ENCODE peak calls at places on chromosomes 13 and 19, in seven cellular contexts. One of them, this sample, is unnamed.

GRCh38 chr19:5281588-5281987 is 59.0 kb downstream of the PTPRS start:
- DNase-seq in progenitor cell of endocrine pancreas: no peak
- DNase-seq in spleen: no peak
- DNase-seq in PC-3: no peak
- DNase-seq in breast epithelium: peak
- DNase-seq in CD8-positive, alpha-beta T cell: no peak
- DNase-seq in HCT116: no peak
- DNase-seq in this sample: no peak

GRCh38 chr19:56899943-56900342 is 59.4 kb upstream of the PEG3 start:
- DNase-seq in HCT116: no peak
- DNase-seq in spleen: no peak
- DNase-seq in PC-3: no peak
- DNase-seq in progenitor cell of endocrine pancreas: no peak
- DNase-seq in CD8-positive, alpha-beta T cell: no peak
- DNase-seq in breast epithelium: no peak
- DNase-seq in this sample: no peak

GRCh38 chr13:20814224-20814910 is 40.6 kb upstream of the EEF1AKMT1 start:
- DNase-seq in spleen: no peak
- DNase-seq in HCT116: no peak
- DNase-seq in breast epithelium: peak
- DNase-seq in progenitor cell of endocrine pancreas: no peak
- DNase-seq in PC-3: peak
- DNase-seq in CD8-positive, alpha-beta T cell: no peak
- DNase-seq in this sample: peak

GRCh38 chr13:80454245-80454644 is 113.3 kb upstream of the SPRY2 start:
- DNase-seq in spleen: no peak
- DNase-seq in progenitor cell of endocrine pancreas: no peak
- DNase-seq in breast epithelium: no peak
- DNase-seq in PC-3: no peak
- DNase-seq in HCT116: no peak
- DNase-seq in CD8-positive, alpha-beta T cell: no peak
- DNase-seq in this sample: no peak

GRCh38 chr19:54095136-54095858 is 5.3 kb downstream of the OSCAR start:
- DNase-seq in breast epithelium: no peak
- DNase-seq in spleen: no peak
- DNase-seq in progenitor cell of endocrine pancreas: no peak
- DNase-seq in HCT116: no peak
- DNase-seq in PC-3: no peak
- DNase-seq in CD8-positive, alpha-beta T cell: no peak
- DNase-seq in this sample: no peak

GRCh38 chr13:49629196-49629938 is 1.1 kb downstream of the ARL11 start:
- DNase-seq in PC-3: no peak
- DNase-seq in breast epithelium: no peak
- DNase-seq in progenitor cell of endocrine pancreas: no peak
- DNase-seq in HCT116: no peak
- DNase-seq in spleen: no peak
- DNase-seq in CD8-positive, alpha-beta T cell: no peak
- DNase-seq in this sample: no peak

GRCh38 chr19:23698711-23699520 is 11.9 kb upstream of the ZNF675 start:
- DNase-seq in CD8-positive, alpha-beta T cell: no peak
- DNase-seq in progenitor cell of endocrine pancreas: no peak
- DNase-seq in PC-3: peak
- DNase-seq in spleen: no peak
- DNase-seq in breast epithelium: peak
- DNase-seq in HCT116: no peak
- DNase-seq in this sample: no peak

GRCh38 chr13:87403748-87404432 is 267.3 kb upstream of the SLITRK5 start:
- DNase-seq in breast epithelium: no peak
- DNase-seq in progenitor cell of endocrine pancreas: no peak
- DNase-seq in spleen: no peak
- DNase-seq in HCT116: no peak
- DNase-seq in CD8-positive, alpha-beta T cell: no peak
- DNase-seq in PC-3: no peak
- DNase-seq in this sample: no peak

GRCh38 chr19:33419763-33420080 is 46.2 kb downstream of the CEBPG start:
- DNase-seq in HCT116: no peak
- DNase-seq in progenitor cell of endocrine pancreas: no peak
- DNase-seq in breast epithelium: no peak
- DNase-seq in PC-3: no peak
- DNase-seq in CD8-positive, alpha-beta T cell: no peak
- DNase-seq in spleen: no peak
- DNase-seq in this sample: no peak

GRCh38 chr13:27372896-27373295 is 51.5 kb upstream of the GTF3A start:
- DNase-seq in HCT116: no peak
- DNase-seq in CD8-positive, alpha-beta T cell: no peak
- DNase-seq in PC-3: no peak
- DNase-seq in breast epithelium: no peak
- DNase-seq in spleen: no peak
- DNase-seq in progenitor cell of endocrine pancreas: peak
- DNase-seq in this sample: no peak

GRCh38 chr19:13282486-13283065 is 132.4 kb downstream of the IER2 start:
- DNase-seq in HCT116: no peak
- DNase-seq in CD8-positive, alpha-beta T cell: no peak
- DNase-seq in breast epithelium: no peak
- DNase-seq in progenitor cell of endocrine pancreas: no peak
- DNase-seq in spleen: no peak
- DNase-seq in PC-3: no peak
- DNase-seq in this sample: no peak

GRCh38 chr19:339262-339887 is 5.2 kb downstream of the MIER2 start:
- DNase-seq in progenitor cell of endocrine pancreas: no peak
- DNase-seq in spleen: peak
- DNase-seq in PC-3: no peak
- DNase-seq in CD8-positive, alpha-beta T cell: no peak
- DNase-seq in breast epithelium: no peak
- DNase-seq in HCT116: no peak
- DNase-seq in this sample: no peak

GRCh38 chr13:51258612-51259358 is 36.6 kb downstream of the FAM124A start:
- DNase-seq in breast epithelium: no peak
- DNase-seq in progenitor cell of endocrine pancreas: no peak
- DNase-seq in HCT116: no peak
- DNase-seq in CD8-positive, alpha-beta T cell: no peak
- DNase-seq in PC-3: no peak
- DNase-seq in spleen: no peak
- DNase-seq in this sample: no peak

GRCh38 chr13:74040200-74040599 is 94.0 kb downstream of the KLF12 start:
- DNase-seq in breast epithelium: no peak
- DNase-seq in HCT116: peak
- DNase-seq in spleen: peak
- DNase-seq in CD8-positive, alpha-beta T cell: no peak
- DNase-seq in progenitor cell of endocrine pancreas: peak
- DNase-seq in PC-3: peak
- DNase-seq in this sample: no peak

GRCh38 chr13:96621634-96622033 is 372.6 kb downstream of the OXGR1 start:
- DNase-seq in HCT116: no peak
- DNase-seq in progenitor cell of endocrine pancreas: no peak
- DNase-seq in PC-3: peak
- DNase-seq in CD8-positive, alpha-beta T cell: no peak
- DNase-seq in breast epithelium: no peak
- DNase-seq in spleen: no peak
- DNase-seq in this sample: no peak

GRCh38 chr19:32647361-32647760 is 27.6 kb downstream of the ANKRD27 start:
- DNase-seq in progenitor cell of endocrine pancreas: no peak
- DNase-seq in spleen: no peak
- DNase-seq in CD8-positive, alpha-beta T cell: no peak
- DNase-seq in HCT116: no peak
- DNase-seq in breast epithelium: no peak
- DNase-seq in PC-3: no peak
- DNase-seq in this sample: no peak

GRCh38 chr13:103328899-103329298 is 262.7 kb upstream of the SLC10A2 start:
- DNase-seq in PC-3: no peak
- DNase-seq in spleen: no peak
- DNase-seq in breast epithelium: no peak
- DNase-seq in progenitor cell of endocrine pancreas: no peak
- DNase-seq in HCT116: no peak
- DNase-seq in CD8-positive, alpha-beta T cell: no peak
- DNase-seq in this sample: no peak

GRCh38 chr13:91132786-91133185 is 214.7 kb upstream of the MIR17HG start:
- DNase-seq in breast epithelium: no peak
- DNase-seq in CD8-positive, alpha-beta T cell: no peak
- DNase-seq in spleen: no peak
- DNase-seq in progenitor cell of endocrine pancreas: no peak
- DNase-seq in HCT116: no peak
- DNase-seq in PC-3: no peak
- DNase-seq in this sample: no peak

GRCh38 chr13:66532146-66532545 is 698.0 kb downstream of the PCDH9 start:
- DNase-seq in spleen: no peak
- DNase-seq in PC-3: peak
- DNase-seq in progenitor cell of endocrine pancreas: no peak
- DNase-seq in HCT116: no peak
- DNase-seq in CD8-positive, alpha-beta T cell: no peak
- DNase-seq in breast epithelium: no peak
- DNase-seq in this sample: no peak

GRCh38 chr13:93752506-93752905 is 525.9 kb downstream of the GPC6 start:
- DNase-seq in spleen: no peak
- DNase-seq in breast epithelium: no peak
- DNase-seq in PC-3: no peak
- DNase-seq in progenitor cell of endocrine pancreas: no peak
- DNase-seq in HCT116: no peak
- DNase-seq in CD8-positive, alpha-beta T cell: no peak
- DNase-seq in this sample: no peak

GRCh38 chr13:113890758-113891480 is 27.0 kb upstream of the GAS6 start:
- DNase-seq in CD8-positive, alpha-beta T cell: no peak
- DNase-seq in breast epithelium: no peak
- DNase-seq in progenitor cell of endocrine pancreas: no peak
- DNase-seq in spleen: no peak
- DNase-seq in PC-3: no peak
- DNase-seq in HCT116: no peak
- DNase-seq in this sample: no peak

GRCh38 chr13:36848228-36848982 is 29.4 kb downstream of the RFXAP start:
- DNase-seq in breast epithelium: no peak
- DNase-seq in PC-3: no peak
- DNase-seq in spleen: no peak
- DNase-seq in progenitor cell of endocrine pancreas: no peak
- DNase-seq in HCT116: no peak
- DNase-seq in CD8-positive, alpha-beta T cell: no peak
- DNase-seq in this sample: no peak

GRCh38 chr19:55474269-55475265 is 1.9 kb upstream of the ZNF628 start:
- DNase-seq in breast epithelium: no peak
- DNase-seq in CD8-positive, alpha-beta T cell: no peak
- DNase-seq in PC-3: no peak
- DNase-seq in HCT116: no peak
- DNase-seq in spleen: no peak
- DNase-seq in progenitor cell of endocrine pancreas: no peak
- DNase-seq in this sample: no peak

GRCh38 chr19:46608581-46609345 is 7.6 kb downstream of the CALM3 start:
- DNase-seq in PC-3: no peak
- DNase-seq in HCT116: no peak
- DNase-seq in spleen: peak
- DNase-seq in progenitor cell of endocrine pancreas: no peak
- DNase-seq in CD8-positive, alpha-beta T cell: peak
- DNase-seq in breast epithelium: no peak
- DNase-seq in this sample: no peak

GRCh38 chr19:42281175-42282035 is 12.4 kb downstream of the CIC start:
- DNase-seq in breast epithelium: peak
- DNase-seq in HCT116: no peak
- DNase-seq in progenitor cell of endocrine pancreas: no peak
- DNase-seq in spleen: peak
- DNase-seq in PC-3: no peak
- DNase-seq in CD8-positive, alpha-beta T cell: no peak
- DNase-seq in this sample: no peak

GRCh38 chr19:30224689-30225606 is 147.2 kb upstream of the ZNF536 start:
- DNase-seq in PC-3: no peak
- DNase-seq in HCT116: no peak
- DNase-seq in breast epithelium: no peak
- DNase-seq in CD8-positive, alpha-beta T cell: no peak
- DNase-seq in spleen: no peak
- DNase-seq in progenitor cell of endocrine pancreas: no peak
- DNase-seq in this sample: no peak
- TF ChIP-seq CTCF in PC-3: no peak
- TF ChIP-seq CTCF in HCT116: no peak
- TF ChIP-seq CTCF in breast epithelium: no peak
- TF ChIP-seq CTCF in CD8-positive, alpha-beta T cell: no peak
- TF ChIP-seq CTCF in spleen: no peak
- TF ChIP-seq CTCF in progenitor cell of endocrine pancreas: no peak
- TF ChIP-seq CTCF in this sample: no peak

GRCh38 chr19:35306473-35307246 is 14.7 kb downstream of the MAG start:
- DNase-seq in HCT116: no peak
- DNase-seq in progenitor cell of endocrine pancreas: no peak
- DNase-seq in breast epithelium: no peak
- DNase-seq in spleen: no peak
- DNase-seq in PC-3: peak
- DNase-seq in CD8-positive, alpha-beta T cell: no peak
- DNase-seq in this sample: no peak
- TF ChIP-seq CTCF in HCT116: peak
- TF ChIP-seq CTCF in progenitor cell of endocrine pancreas: peak
- TF ChIP-seq CTCF in breast epithelium: no peak
- TF ChIP-seq CTCF in spleen: peak
- TF ChIP-seq CTCF in PC-3: peak
- TF ChIP-seq CTCF in CD8-positive, alpha-beta T cell: no peak
- TF ChIP-seq CTCF in this sample: no peak

DNA sequence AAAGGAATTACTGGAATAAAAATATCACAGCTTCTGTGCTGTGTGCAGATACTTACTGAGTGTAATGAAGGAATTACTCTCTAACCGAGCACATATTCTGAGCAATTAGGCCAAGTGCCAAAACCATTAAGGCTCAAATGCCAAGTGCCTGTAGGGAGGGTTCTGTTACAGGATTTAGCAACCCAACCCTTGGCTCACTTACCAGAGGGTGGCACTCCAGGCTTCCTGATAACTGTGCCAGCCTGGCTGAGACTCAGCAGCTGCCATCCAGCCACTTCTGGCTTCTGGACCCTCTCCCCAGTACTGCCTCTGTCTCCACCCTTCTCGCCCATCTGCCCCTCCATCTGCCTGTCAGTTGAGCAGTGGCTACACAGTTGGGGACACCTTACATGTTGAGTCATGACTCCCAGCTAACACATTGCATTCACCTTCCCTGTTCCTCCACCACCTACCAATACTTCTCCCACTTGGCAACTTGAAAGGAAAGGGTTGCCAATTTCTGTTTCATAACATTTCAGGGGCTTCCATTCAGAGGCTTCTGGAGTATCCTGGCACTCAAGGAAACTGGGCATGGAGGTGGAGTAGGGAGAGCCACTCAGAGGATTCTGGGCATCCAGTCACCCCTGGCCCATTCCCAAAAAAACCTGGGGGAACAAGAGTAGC is 110.5 kb downstream of the COG6 start:
- DNase-seq in breast epithelium: peak
- DNase-seq in HCT116: no peak
- DNase-seq in progenitor cell of endocrine pancreas: no peak
- DNase-seq in CD8-positive, alpha-beta T cell: no peak
- DNase-seq in spleen: no peak
- DNase-seq in PC-3: peak
- DNase-seq in this sample: no peak
- TF ChIP-seq CTCF in breast epithelium: no peak
- TF ChIP-seq CTCF in HCT116: peak
- TF ChIP-seq CTCF in progenitor cell of endocrine pancreas: no peak
- TF ChIP-seq CTCF in CD8-positive, alpha-beta T cell: no peak
- TF ChIP-seq CTCF in spleen: no peak
- TF ChIP-seq CTCF in PC-3: peak
- TF ChIP-seq CTCF in this sample: no peak

DNA sequence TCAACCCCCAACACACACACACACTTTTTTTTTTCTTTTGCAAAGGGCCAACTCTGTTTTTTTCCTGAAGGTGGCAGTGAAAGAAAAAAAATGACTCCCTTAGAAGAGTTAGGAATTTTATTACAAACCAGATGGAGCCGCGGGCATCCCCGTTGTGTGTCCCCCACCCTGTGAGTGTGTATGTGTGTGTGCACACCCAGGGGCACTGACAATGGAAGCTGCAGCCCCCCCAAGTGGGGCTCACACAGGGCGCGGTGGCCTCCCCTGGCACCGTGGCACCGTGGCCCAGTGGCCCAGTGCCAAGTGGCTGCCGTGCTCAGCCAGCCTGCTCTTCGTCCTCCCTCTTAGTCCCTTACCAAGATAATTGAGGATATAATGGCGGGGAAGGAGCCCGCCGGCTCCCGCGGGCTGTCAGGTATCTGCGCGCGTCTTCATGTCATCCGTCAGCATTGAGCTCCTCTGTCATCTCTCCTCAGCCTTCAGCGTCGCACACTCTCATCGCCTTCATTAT is 314.1 kb downstream of the ZNF536 start:
- DNase-seq in progenitor cell of endocrine pancreas: no peak
- DNase-seq in HCT116: no peak
- DNase-seq in CD8-positive, alpha-beta T cell: no peak
- DNase-seq in PC-3: no peak
- DNase-seq in spleen: no peak
- DNase-seq in breast epithelium: no peak
- DNase-seq in this sample: no peak
- TF ChIP-seq CTCF in progenitor cell of endocrine pancreas: peak
- TF ChIP-seq CTCF in HCT116: no peak
- TF ChIP-seq CTCF in CD8-positive, alpha-beta T cell: no peak
- TF ChIP-seq CTCF in PC-3: peak
- TF ChIP-seq CTCF in spleen: no peak
- TF ChIP-seq CTCF in breast epithelium: no peak
- TF ChIP-seq CTCF in this sample: no peak

This sample was measured in omental fat pad.